ENCODE peak calls at places on chromosomes 4 and X, in ten cellular contexts. W is fibroblast of lung; D is foreskin fibroblast; G is left colon; L is RKO; X is GM03348; A is AG10803; T is GM23248; Z is endothelial cell of umbilical vein; P is stimulated activated CD4-positive, alpha-beta T cell treated with anti-CD3 and anti-CD28 coated beads, Interleukin-15, amount 100 ng/mL, for 1 hour. H is an unnamed sample.
A peak's percentile ranks its signal among the peaks of the same experiment; 100 is the strongest.

GRCh38 chr4:21768349-21769310 is 179.9 kb downstream of the KCNIP4 start:
- DNase-seq in W (peak; percentile 73), D (peak; percentile 69), G (no peak), L (peak; percentile 69), X (peak; percentile 15), A (peak; percentile 47), T (peak; percentile 62), Z (peak; percentile 74), P (no peak), H (peak; percentile 44)

GRCh38 chr4:87896020-87896621 is 63.4 kb downstream of the MEPE start:
- DNase-seq in W (peak; percentile 60), D (peak; percentile 53), G (no peak), L (peak; percentile 75), X (peak; percentile 87), A (peak; percentile 77), T (peak; percentile 75), Z (peak; percentile 92), P (no peak), H (no peak)

GRCh38 chr4:83109480-83110221 is 4.9 kb downstream of the PLAC8 start:
- DNase-seq in W (no peak), D (peak; percentile 65), G (peak; percentile 50), L (peak; percentile 48), X (peak; percentile 76), A (peak; percentile 35), T (peak; percentile 66), Z (peak; percentile 52), P (peak; percentile 22), H (peak; percentile 11)

GRCh38 chr4:31674313-31674947 is 954.3 kb downstream of the PCDH7 start:
- DNase-seq in W (peak; percentile 31), D (peak; percentile 9), G (no peak), L (peak; percentile 33), X (peak; percentile 57), A (no peak), T (no peak), Z (peak; percentile 44), P (no peak), H (peak; percentile 1)

GRCh38 chr4:87783781-87784180 is 15.6 kb upstream of the IBSP start:
- DNase-seq in W (no peak), D (no peak), G (no peak), L (no peak), X (peak; percentile 18), A (peak; percentile 69), T (no peak), Z (no peak), P (no peak), H (no peak)

GRCh38 chrX:74458738-74459137 is 37.4 kb downstream of the SLC16A2 start:
- DNase-seq in W (peak; percentile 57), D (peak; percentile 65), G (no peak), L (peak; percentile 44), X (peak; percentile 50), A (peak; percentile 73), T (peak; percentile 70), Z (peak; percentile 1), P (no peak), H (no peak)

GRCh38 chr4:28269426-28269825 is 1408.8 kb downstream of the STIM2 start:
- DNase-seq in W (no peak), D (no peak), G (no peak), L (no peak), X (no peak), A (peak; percentile 22), T (peak; percentile 6), Z (no peak), P (no peak), H (no peak)

GRCh38 chr4:77777135-77777777 is 41.9 kb downstream of the CNOT6L start:
- DNase-seq in W (peak; percentile 11), D (peak; percentile 37), G (no peak), L (no peak), X (peak; percentile 9), A (peak; percentile 41), T (peak; percentile 34), Z (no peak), P (no peak), H (no peak)

GRCh38 chr4:147985376-147985775 is 253.5 kb downstream of the ARHGAP10 start:
- DNase-seq in W (no peak), D (no peak), G (no peak), L (no peak), X (no peak), A (no peak), T (no peak), Z (no peak), P (no peak), H (no peak)

GRCh38 chr4:113591982-113592381 is 169.6 kb downstream of the CAMK2D start:
- DNase-seq in W (peak; percentile 18), D (no peak), G (no peak), L (no peak), X (peak; percentile 39), A (peak; percentile 55), T (peak; percentile 14), Z (no peak), P (no peak), H (no peak)